ENCODE peak calls at places on chromosomes 1 and 21, in six cellular contexts. L, P, U, B, D and V are unnamed samples. For H3K27me3 and H3K36me3, the result is how much of the 10 kb centered on the place peaks cover.

GRCh38 chr1:183472488-183473285 is at the start of gene SMG7:
- DNase-seq in U (peak), P (peak), D (no peak), B (no peak), L (peak), V (peak)

GRCh38 chr1:230067441-230067870 is 418 bp downstream of the GALNT2 start:
- DNase-seq in L (no peak), B (no peak), D (peak), U (peak), P (peak), V (peak)

GRCh38 chr1:36206323-36206858 is 17.9 kb upstream of the THRAP3 start:
- DNase-seq in B (no peak), D (no peak), L (no peak), U (no peak), P (no peak), V (no peak)

GRCh38 chr1:90748668-90749067 is 31.6 kb upstream of the BARHL2 start:
- DNase-seq in U (no peak), L (no peak), B (no peak), D (no peak), P (no peak), V (no peak)

GRCh38 chr1:31767225-31767624 is 3.1 kb upstream of the ADGRB2 start:
- DNase-seq in U (no peak), B (no peak), P (no peak), D (no peak), L (no peak), V (no peak)

GRCh38 chr1:150548632-150549495 is at the start of gene ADAMTSL4:
- DNase-seq in P (no peak), L (peak), U (peak), B (peak), D (no peak), V (peak)

GRCh38 chr1:24659993-24660665 is 17.0 kb downstream of the SRRM1 start:
- DNase-seq in L (no peak), B (no peak), D (no peak), U (peak), P (no peak), V (peak)

GRCh38 chr1:180458807-180459206 is 43.6 kb downstream of the ACBD6 start:
- DNase-seq in B (no peak), L (no peak), P (no peak), D (no peak), U (no peak), V (no peak)

GRCh38 chr1:231073311-231073710 is 33.3 kb upstream of the FAM89A start:
- DNase-seq in P (no peak), U (no peak), D (no peak), B (no peak), L (no peak), V (no peak)

GRCh38 chr21:36544545-36544944 is 64.6 kb upstream of the CLDN14 start:
- DNase-seq in L (no peak), B (no peak), U (no peak), D (no peak), P (no peak), V (no peak)
- H3K27me3 ChIP-seq in L (under half), B (half or more), U (under half), D (under half), P (under half), V (under half)

GRCh38 chr21:33751533-33751932 is 109.2 kb downstream of the ITSN1 start:
- DNase-seq in L (no peak), U (no peak), B (no peak), D (no peak), P (no peak), V (no peak)
- H3K36me3 ChIP-seq in L (under half), U (under half), B (under half), D (under half), P (under half), V (under half)

GRCh38 chr1:212062832-212063438 is 27.4 kb downstream of the DTL start:
- DNase-seq in U (peak), P (no peak), D (peak), B (no peak), L (no peak), V (no peak)

GRCh38 chr1:212055333-212055732 is 19.8 kb downstream of the DTL start:
- DNase-seq in P (no peak), U (no peak), L (no peak), B (no peak), D (no peak), V (no peak)

GRCh38 chr1:212060632-212061472 is 25.3 kb downstream of the DTL start:
- DNase-seq in P (no peak), B (no peak), D (no peak), L (no peak), U (no peak), V (no peak)
- H3K27me3 ChIP-seq in P (under half), B (under half), D (under half), L (under half), U (under half), V (under half)

DNA sequence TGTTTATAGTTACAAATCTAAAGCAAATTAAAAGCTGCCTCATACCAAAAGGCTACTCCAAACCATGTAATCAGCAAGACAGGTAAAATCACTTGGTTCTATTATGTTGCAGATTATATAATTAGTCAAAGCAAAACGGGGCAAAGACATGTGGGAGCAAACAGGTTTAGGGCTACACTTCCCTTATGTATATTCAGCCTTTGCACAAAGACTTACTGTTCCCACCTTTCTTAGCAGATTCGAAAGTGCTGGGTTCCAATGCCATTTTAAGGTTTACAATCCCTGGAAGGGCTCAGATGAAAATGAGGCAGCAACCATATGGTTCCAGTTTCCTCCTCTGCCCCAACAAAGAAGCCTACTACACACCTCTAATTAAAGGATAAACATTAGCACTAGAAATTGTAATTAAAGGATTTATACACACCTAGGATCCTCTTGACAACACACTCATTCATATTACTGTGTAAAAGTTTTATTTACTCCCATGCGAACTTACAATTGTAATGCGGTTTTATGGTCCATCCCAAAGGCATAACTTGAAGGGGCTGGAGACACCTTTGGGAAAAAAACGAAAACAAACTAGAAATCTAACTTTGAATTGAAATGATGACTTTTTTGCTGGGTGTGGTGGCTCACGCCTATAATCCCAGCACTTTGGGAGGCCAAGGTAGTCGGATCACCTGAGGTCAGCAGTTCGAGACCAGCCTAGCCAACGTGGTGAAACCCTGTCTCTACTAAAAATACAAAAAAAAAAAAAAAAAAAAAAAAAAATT is 117.3 kb upstream of the PKN2 start:
- DNase-seq in D (no peak), U (no peak), P (no peak), L (no peak), B (no peak), V (no peak)
- H3K36me3 ChIP-seq in D (under half), U (under half), P (under half), L (under half), B (under half), V (under half)

GRCh38 chr21:36691539-36692124 is 7.3 kb upstream of the SIM2 start:
- DNase-seq in D (no peak), L (no peak), U (no peak), B (no peak), P (no peak), V (no peak)

GRCh38 chr21:36693144-36694040 is 5.5 kb upstream of the SIM2 start:
- DNase-seq in U (no peak), D (no peak), L (no peak), B (no peak), P (no peak), V (no peak)

GRCh38 chr21:36692844-36693143 is 6.1 kb upstream of the SIM2 start:
- DNase-seq in P (no peak), B (no peak), L (no peak), U (no peak), D (no peak), V (no peak)

GRCh38 chr21:36690637-36691538 is 8.0 kb upstream of the SIM2 start:
- DNase-seq in B (no peak), D (no peak), L (no peak), P (no peak), U (no peak), V (peak)

DNA sequence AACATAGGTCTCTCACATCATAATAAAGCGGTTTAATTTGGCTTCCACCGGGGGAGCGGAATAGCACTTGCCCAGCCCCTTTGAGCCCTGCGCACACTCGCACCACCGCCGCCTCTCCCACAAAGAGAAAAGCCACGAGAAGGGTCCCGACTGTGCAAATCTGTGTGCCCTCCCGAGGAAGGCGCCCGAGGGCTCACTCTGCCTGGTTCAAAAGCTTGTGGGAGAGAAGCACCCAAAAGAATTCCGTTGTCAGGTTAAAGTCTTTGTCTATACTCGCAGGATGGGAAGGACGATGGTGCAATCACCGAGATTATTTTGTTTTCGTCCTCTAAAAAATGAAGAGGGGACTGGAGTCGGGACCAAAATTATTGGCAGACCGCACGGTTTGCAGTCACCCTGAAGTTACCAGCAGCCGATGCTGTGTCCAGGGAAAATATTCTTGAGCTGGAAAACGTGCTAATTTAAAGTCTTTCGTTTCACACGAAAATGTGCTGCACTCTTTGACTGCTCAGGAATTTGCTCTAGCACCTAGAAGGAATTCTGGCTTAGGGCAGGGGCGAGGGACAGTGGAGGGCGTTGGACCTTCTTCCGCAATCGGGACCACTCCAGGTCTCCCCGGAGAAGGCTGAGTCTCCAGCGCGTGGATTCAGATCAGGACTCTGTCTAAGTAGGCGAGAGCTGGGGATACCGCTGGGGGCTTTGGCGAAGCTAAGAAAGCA is 6.6 kb upstream of the SIM2 start:
- DNase-seq in B (no peak), U (no peak), D (no peak), L (no peak), P (no peak), V (no peak)
- H3K27me3 ChIP-seq in B (half or more), U (half or more), D (under half), L (half or more), P (half or more), V (under half)

GRCh38 chr21:43799301-43799840 is 10.0 kb downstream of the RRP1 start:
- DNase-seq in U (no peak), B (no peak), L (no peak), D (no peak), P (no peak), V (no peak)
- H3K36me3 ChIP-seq in U (under half), B (half or more), L (under half), D (under half), P (half or more), V (half or more)

DNA sequence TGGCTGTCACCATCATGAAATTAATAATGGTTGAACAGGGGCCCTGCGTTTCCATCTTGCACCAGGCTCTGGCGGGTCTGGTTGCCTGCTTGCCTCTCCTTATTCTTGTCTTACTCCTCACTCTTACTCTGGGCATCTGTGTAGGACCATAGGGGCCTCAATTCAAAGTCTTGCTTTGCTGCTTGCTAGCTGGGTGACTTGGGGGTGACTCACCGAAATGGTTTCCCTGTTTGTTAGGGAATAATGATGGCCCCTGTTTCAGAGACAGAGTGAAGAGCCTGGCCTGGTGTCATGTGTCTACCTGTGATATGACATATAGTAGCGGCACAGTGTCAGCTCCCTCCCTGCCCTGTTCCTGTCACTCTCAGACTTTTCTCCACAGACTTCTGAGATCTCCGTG is 24.6 kb downstream of the KCNC4 start:
- DNase-seq in U (no peak), P (no peak), B (no peak), L (no peak), D (no peak), V (no peak)
- H3K27me3 ChIP-seq in U (under half), P (under half), B (under half), L (under half), D (under half), V (under half)

GRCh38 chr1:40462956-40463590 is 12.8 kb downstream of the ZFP69B start:
- DNase-seq in U (no peak), B (no peak), P (no peak), D (no peak), L (no peak), V (no peak)
- H3K36me3 ChIP-seq in U (under half), B (under half), P (half or more), D (under half), L (under half), V (half or more)

GRCh38 chr1:202671388-202671787 is 38.9 kb downstream of the SYT2 start:
- DNase-seq in D (no peak), B (no peak), P (no peak), L (peak), U (no peak), V (peak)
- H3K27me3 ChIP-seq in D (under half), B (under half), P (under half), L (under half), U (under half), V (under half)

GRCh38 chr1:155976062-155976912 is 2.1 kb downstream of the ARHGEF2 start:
- DNase-seq in U (peak), P (peak), B (peak), L (peak), D (peak), V (peak)
- H3K36me3 ChIP-seq in U (under half), P (under half), B (under half), L (under half), D (under half), V (half or more)